ENCODE peak calls at places on chromosome 20, in six cellular contexts. L is lower lobe of right lung, D is thyroid gland, Q is dorsolateral prefrontal cortex, S is brain microvascular endothelial cell, A is adrenal gland. V is an unnamed sample. For H3K27me3, the result is how much of the 10 kb centered on the place peaks cover.

GRCh38 chr20:63319164-63320040 is 26.4 kb downstream of the COL20A1 start:
- DNase-seq in A (no peak), Q (no peak), D (no peak), L (no peak), S (no peak), V (no peak)

GRCh38 chr20:18989736-18990474 is 176.3 kb downstream of the SCP2D1 start:
- DNase-seq in Q (no peak), A (no peak), L (no peak), D (no peak), S (no peak), V (no peak)

GRCh38 chr20:31824554-31825313 is 5.6 kb downstream of the MYLK2 start:
- DNase-seq in Q (no peak), D (no peak), A (no peak), L (no peak), S (no peak), V (no peak)

GRCh38 chr20:62804632-62805364 is at the start of gene OGFR:
- DNase-seq in S (no peak), Q (no peak), A (peak), L (peak), D (peak), V (peak)

GRCh38 chr20:58271596-58272460 is 37.7 kb upstream of the RAB22A start:
- DNase-seq in Q (no peak), S (peak), D (no peak), A (no peak), L (no peak), V (peak)

GRCh38 chr20:15061955-15062354 is 724.5 kb upstream of the FLRT3 start:
- DNase-seq in A (no peak), L (no peak), S (no peak), D (peak), Q (no peak), V (no peak)

GRCh38 chr20:63159826-63160640 is 55.9 kb downstream of the YTHDF1 start:
- DNase-seq in Q (no peak), L (no peak), S (no peak), D (no peak), A (no peak), V (no peak)

GRCh38 chr20:17938889-17939619 is 29.5 kb downstream of the SNX5 start:
- DNase-seq in D (peak), A (peak), S (peak), L (peak), Q (peak), V (peak)

GRCh38 chr20:19205999-19206398 is 6.4 kb upstream of the SLC24A3 start:
- DNase-seq in S (no peak), D (peak), L (peak), A (peak), Q (peak), V (peak)

GRCh38 chr20:61045091-61045490 is 207.0 kb upstream of the CDH4 start:
- DNase-seq in L (no peak), S (no peak), Q (no peak), A (no peak), D (no peak), V (no peak)

GRCh38 chr20:38673731-38674177 is 50.5 kb upstream of the SLC32A1 start:
- DNase-seq in A (no peak), D (no peak), Q (no peak), L (no peak), S (no peak), V (no peak)

GRCh38 chr20:64113796-64114355 is 6.5 kb upstream of the NPBWR2 start:
- DNase-seq in S (no peak), L (no peak), Q (peak), A (no peak), D (no peak), V (no peak)

GRCh38 chr20:56348306-56348695 is 10.5 kb upstream of the FAM210B start:
- DNase-seq in L (no peak), D (no peak), Q (no peak), S (no peak), A (no peak), V (no peak)

GRCh38 chr20:3889489-3890409 is 562 bp downstream of the PANK2 start:
- DNase-seq in L (peak), D (peak), A (peak), S (no peak), Q (peak), V (peak)
- H3K27me3 ChIP-seq in L (under half), D (under half), A (under half), S (under half), Q (under half), V (under half)

GRCh38 chr20:32966382-32966781 is 37.9 kb downstream of the SUN5 start:
- DNase-seq in Q (no peak), L (no peak), A (no peak), S (no peak), D (no peak), V (no peak)

GRCh38 chr20:32965581-32966373 is 38.5 kb downstream of the SUN5 start:
- DNase-seq in L (no peak), Q (no peak), D (no peak), A (no peak), S (no peak), V (no peak)

GRCh38 chr20:32965115-32965514 is 39.1 kb downstream of the SUN5 start:
- DNase-seq in A (no peak), Q (no peak), D (no peak), L (no peak), S (no peak), V (no peak)

GRCh38 chr20:32968833-32969241 is 35.4 kb downstream of the SUN5 start:
- DNase-seq in A (no peak), Q (no peak), S (no peak), D (no peak), L (no peak), V (no peak)

DNA sequence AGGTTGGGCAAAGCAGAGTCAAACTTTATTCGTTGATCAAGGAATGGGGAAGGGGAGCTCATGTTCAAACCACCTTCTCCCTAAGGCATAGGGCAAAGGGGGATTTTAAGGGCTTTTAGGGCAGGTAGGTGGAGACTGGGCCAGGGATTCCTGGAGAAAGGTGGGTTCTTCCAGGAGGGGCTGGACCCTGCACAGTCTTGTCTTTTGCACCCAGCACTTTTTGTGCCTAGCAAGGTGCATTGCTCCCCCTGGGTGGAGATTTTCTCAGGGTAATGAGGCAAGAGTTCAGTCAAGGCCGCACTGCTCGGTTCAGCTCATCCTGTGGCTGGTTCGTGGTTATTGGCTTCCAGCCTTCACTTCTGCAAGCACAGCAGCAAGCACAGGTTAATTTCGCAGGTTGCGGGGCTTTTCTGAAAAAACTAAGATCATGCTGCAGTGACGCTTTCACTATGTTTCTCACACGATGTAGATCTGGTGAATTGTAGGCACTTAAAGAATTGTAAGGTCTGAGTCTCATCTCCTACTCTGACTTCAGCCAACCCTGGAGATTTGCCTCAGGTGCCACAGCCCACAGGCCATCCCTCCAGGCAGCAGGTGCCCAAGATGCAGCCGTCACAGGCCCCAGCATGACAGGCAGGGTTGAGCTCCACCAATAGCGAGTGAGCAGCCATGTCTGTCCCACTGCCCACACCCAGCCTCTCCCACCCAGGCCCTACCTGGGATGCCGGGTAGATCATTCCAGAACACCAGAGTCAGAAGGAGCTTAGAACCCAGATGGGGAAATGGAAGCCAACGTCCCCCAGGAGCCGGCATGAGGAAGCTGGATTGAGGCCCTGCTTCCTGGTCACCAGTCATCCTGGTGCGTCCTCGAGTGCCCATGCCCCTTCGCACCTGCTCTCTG is 37.1 kb downstream of the SUN5 start:
- DNase-seq in D (no peak), Q (no peak), L (no peak), S (no peak), A (no peak), V (no peak)
- H3K4me3 ChIP-seq in D (no peak), Q (no peak), L (no peak), S (no peak), A (no peak), V (no peak)

GRCh38 chr20:3661836-3662665 is 1.1 kb downstream of the GFRA4 start:
- DNase-seq in Q (no peak), D (no peak), L (no peak), S (no peak), A (no peak), V (no peak)
- H3K27me3 ChIP-seq in Q (under half), D (under half), L (under half), S (under half), A (under half), V (under half)

GRCh38 chr20:25076731-25077609 is 5.0 kb downstream of the VSX1 start:
- DNase-seq in L (no peak), Q (no peak), A (peak), D (peak), S (no peak), V (no peak)
- H3K4me3 ChIP-seq in L (peak), Q (peak), A (no peak), D (no peak), S (no peak), V (no peak)

DNA sequence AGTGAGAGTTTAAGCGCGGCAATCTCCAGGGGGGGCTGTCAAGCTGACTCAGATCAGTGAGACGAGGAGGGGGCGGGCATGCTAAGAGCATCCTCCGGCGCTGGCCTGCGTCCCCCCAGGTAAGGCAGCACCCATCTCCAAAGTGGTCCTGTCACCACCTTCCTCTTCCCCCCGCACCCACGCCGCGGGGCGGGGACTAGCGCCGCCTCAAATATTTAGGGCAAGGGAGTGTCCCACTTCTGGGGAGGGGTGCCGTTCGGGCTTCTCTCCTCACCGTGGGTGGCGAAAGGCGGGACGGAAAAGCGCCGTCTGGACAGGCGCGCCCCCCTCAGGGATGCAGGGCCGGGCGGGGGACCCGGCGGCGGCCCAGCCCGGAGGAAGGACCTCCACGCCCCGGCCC is 366 bp upstream of the TOX2 start:
- DNase-seq in D (no peak), S (no peak), L (no peak), Q (no peak), A (no peak), V (no peak)
- H3K27me3 ChIP-seq in D (under half), S (under half), L (under half), Q (under half), A (under half), V (under half)